ENCODE peak calls at places on chromosomes 2 and 18, in six cellular contexts. R, D, V, A, J and W are unnamed samples.

GRCh38 chr2:165969227-165969626 is 15.7 kb upstream of the TTC21B start:
- DNase-seq in V (no peak), D (no peak), A (no peak), R (no peak), J (no peak), W (no peak)

GRCh38 chr18:8668381-8668780 is 37.0 kb upstream of the MTCL1 start:
- DNase-seq in D (no peak), R (no peak), A (no peak), V (no peak), J (no peak), W (no peak)

GRCh38 chr2:201149064-201149820 is 33.3 kb downstream of the CFLAR start:
- DNase-seq in V (no peak), D (no peak), R (no peak), J (peak), A (peak), W (peak)

GRCh38 chr18:61333271-61333745 is at the start of gene CDH20:
- DNase-seq in A (no peak), J (no peak), D (no peak), V (peak), R (peak), W (no peak)

GRCh38 chr18:9094307-9095226 is 7.9 kb upstream of the NDUFV2 start:
- DNase-seq in V (no peak), R (no peak), A (no peak), D (no peak), J (no peak), W (peak)

GRCh38 chr2:172806426-172807008 is 70.9 kb downstream of the RAPGEF4 start:
- DNase-seq in V (peak), D (no peak), J (peak), R (no peak), A (peak), W (peak)

GRCh38 chr2:11784747-11785610 is 38.5 kb downstream of the LPIN1 start:
- DNase-seq in R (peak), D (peak), V (no peak), J (no peak), A (no peak), W (no peak)

GRCh38 chr2:23595601-23596251 is 210.7 kb downstream of the KLHL29 start:
- DNase-seq in R (no peak), V (peak), J (no peak), D (no peak), A (no peak), W (no peak)

GRCh38 chr2:57204364-57204763 is 842.2 kb upstream of the VRK2 start:
- DNase-seq in D (no peak), J (no peak), A (no peak), R (peak), V (no peak), W (no peak)